ENCODE peak calls at places on chromosomes 5 and 9, in seven cellular contexts. L, I, E, S, G, U and K are unnamed samples.

GRCh38 chr5:172385661-172386187 is 68.6 kb downstream of the SH3PXD2B start:
- DNase-seq in G (no peak), L (no peak), U (no peak), S (no peak), I (no peak), E (no peak), K (no peak)

GRCh38 chr9:34961574-34962480 is 3.7 kb downstream of the PHF24 start:
- DNase-seq in U (no peak), I (no peak), E (no peak), G (peak), S (no peak), L (no peak), K (no peak)

GRCh38 chr9:86978413-86978812 is 31.1 kb upstream of the GAS1 start:
- DNase-seq in G (peak), S (peak), L (no peak), U (no peak), I (no peak), E (no peak), K (no peak)

GRCh38 chr9:136769710-136770191 is 5.4 kb upstream of the LCN15 start:
- DNase-seq in L (peak), S (no peak), I (peak), G (no peak), U (no peak), E (no peak), K (no peak)

GRCh38 chr5:146409081-146409671 is 38.0 kb upstream of the TCERG1 start:
- DNase-seq in U (no peak), G (peak), S (peak), L (no peak), E (no peak), I (no peak), K (no peak)

GRCh38 chr9:76542360-76542759 is 83.4 kb downstream of the GCNT1 start:
- DNase-seq in E (no peak), I (no peak), G (no peak), L (no peak), U (no peak), S (no peak), K (no peak)

GRCh38 chr5:80408475-80408875 is 611 bp downstream of the ZFYVE16 start:
- DNase-seq in S (peak), G (no peak), L (peak), E (peak), I (no peak), U (peak), K (no peak)

GRCh38 chr5:72555871-72556270 is 48.7 kb upstream of the ZNF366 start:
- DNase-seq in S (no peak), G (no peak), E (no peak), U (no peak), L (no peak), I (no peak), K (no peak)

GRCh38 chr5:113050606-113051391 is 74.2 kb downstream of the DCP2 start:
- DNase-seq in G (peak), U (no peak), E (no peak), L (no peak), I (no peak), S (peak), K (no peak)

GRCh38 chr9:127455299-127455992 is 4.1 kb downstream of the LRSAM1 start:
- DNase-seq in E (no peak), L (peak), I (peak), S (no peak), U (peak), G (no peak), K (no peak)

GRCh38 chr5:136242611-136243010 is 49.6 kb upstream of the SMIM32 start:
- DNase-seq in I (no peak), S (no peak), L (no peak), G (no peak), E (no peak), U (no peak), K (no peak)

GRCh38 chr5:179955062-179955461 is 47.4 kb upstream of the TBC1D9B start:
- DNase-seq in E (no peak), U (no peak), G (no peak), L (no peak), S (no peak), I (no peak), K (no peak)

GRCh38 chr9:103203172-103203571 is 208.0 kb downstream of the CYLC2 start:
- DNase-seq in G (no peak), U (no peak), S (no peak), E (no peak), L (no peak), I (no peak), K (no peak)

GRCh38 chr9:112841261-112841660 is 49.4 kb downstream of the SLC46A2 start:
- DNase-seq in L (no peak), G (no peak), U (no peak), I (no peak), E (no peak), S (no peak), K (no peak)

GRCh38 chr5:52893105-52893504 is 96.0 kb upstream of the ITGA2 start:
- DNase-seq in L (no peak), I (no peak), E (no peak), U (no peak), G (peak), S (peak), K (no peak)

GRCh38 chr5:149048806-149049205 is 14.1 kb downstream of the SH3TC2 start:
- DNase-seq in S (no peak), U (no peak), L (no peak), E (no peak), G (no peak), I (no peak), K (no peak)

GRCh38 chr9:92328225-92328624 is 2.5 kb downstream of the CENPP start:
- DNase-seq in U (no peak), G (peak), L (no peak), I (peak), S (peak), E (no peak), K (no peak)

GRCh38 chr5:999724-1000123 is 8.9 kb upstream of the NKD2 start:
- DNase-seq in G (no peak), E (no peak), L (peak), I (no peak), U (no peak), S (no peak), K (no peak)

DNA sequence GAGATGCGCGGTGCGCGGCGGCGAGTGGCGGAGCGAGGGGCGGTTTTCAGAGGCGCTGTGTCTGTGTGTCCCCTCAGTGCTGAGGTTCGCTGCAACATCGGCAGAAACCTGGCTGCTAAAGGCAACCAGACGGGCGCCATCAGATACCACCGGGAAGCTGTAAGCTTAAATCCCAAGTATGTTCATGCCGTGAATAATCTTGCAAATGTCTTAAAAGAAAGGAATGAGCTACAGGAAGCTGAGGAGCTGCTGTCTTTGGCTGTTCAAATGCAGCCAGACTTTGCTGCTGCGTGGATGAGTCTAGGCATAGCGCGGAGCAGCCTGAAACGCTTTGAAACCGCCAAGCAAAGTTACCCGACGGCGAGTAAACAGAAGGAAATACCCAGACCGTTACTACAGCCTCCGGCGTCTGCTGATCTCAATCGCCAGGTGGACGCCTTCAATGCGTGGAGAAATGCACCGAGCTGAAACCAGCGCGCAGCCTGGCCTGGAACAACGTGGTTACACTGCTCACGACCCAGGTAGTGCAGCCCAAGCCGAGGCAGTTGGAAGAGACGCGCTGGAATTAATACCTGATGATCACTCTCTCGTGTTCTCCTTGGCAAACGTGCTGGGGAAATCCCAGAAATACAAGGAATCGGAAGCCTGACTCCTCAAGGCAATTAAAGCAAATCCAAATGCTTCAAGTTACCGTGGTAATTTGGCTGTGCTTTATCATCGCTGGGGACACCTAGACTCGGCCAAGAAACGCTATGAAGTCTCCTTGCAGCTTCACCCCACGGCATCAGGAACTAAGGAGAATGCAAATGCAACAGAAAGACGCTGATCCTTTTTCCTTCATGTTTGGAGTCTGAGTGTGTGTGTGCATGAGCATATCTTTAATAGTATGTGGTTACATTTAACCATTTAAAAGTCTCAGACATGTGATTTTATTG is 15.9 kb downstream of the OR2V1 start:
- DNase-seq in I (no peak), L (no peak), E (no peak), S (peak), U (no peak), G (peak), K (no peak)
- H3K4me3 ChIP-seq in I (no peak), L (no peak), E (no peak), S (peak), U (no peak), G (peak), K (no peak)

GRCh38 chr5:54095969-54096368 is 214.4 kb downstream of the ARL15 start:
- DNase-seq in G (no peak), E (no peak), L (no peak), S (no peak), U (no peak), I (no peak), K (no peak)

GRCh38 chr5:54094706-54095105 is 215.7 kb downstream of the ARL15 start:
- DNase-seq in G (no peak), U (no peak), S (no peak), I (no peak), L (no peak), E (no peak), K (no peak)

GRCh38 chr5:54093081-54093492 is 217.3 kb downstream of the ARL15 start:
- DNase-seq in L (no peak), E (peak), S (no peak), G (no peak), U (no peak), I (no peak), K (no peak)

GRCh38 chr5:54093861-54094260 is 216.5 kb downstream of the ARL15 start:
- DNase-seq in S (peak), L (no peak), U (no peak), I (no peak), E (no peak), G (no peak), K (no peak)

DNA sequence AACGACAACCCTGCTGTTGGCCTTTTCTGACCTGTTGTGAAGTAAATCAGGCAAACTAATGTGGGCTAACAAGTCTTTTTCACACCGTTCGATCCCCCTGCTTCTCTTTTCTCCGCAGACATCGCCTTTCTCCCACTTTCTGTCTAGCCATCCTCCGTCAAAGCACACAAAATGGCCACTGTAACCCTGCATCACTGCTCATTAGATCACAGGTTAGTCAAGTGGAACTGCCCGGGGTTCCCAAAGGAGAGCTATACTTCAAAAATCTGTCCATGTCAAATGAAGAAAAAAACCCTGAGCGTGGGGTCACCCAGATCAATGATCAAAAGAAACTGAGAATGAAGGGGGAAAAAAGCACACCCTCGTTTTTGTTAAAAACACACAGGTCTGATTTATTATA is 212.1 kb downstream of the ARL15 start:
- DNase-seq in S (no peak), E (no peak), L (no peak), U (no peak), I (no peak), G (no peak), K (no peak)
- H3K4me3 ChIP-seq in S (no peak), E (no peak), L (no peak), U (no peak), I (no peak), G (no peak), K (no peak)

GRCh38 chr5:5150667-5151066 is 10.5 kb downstream of the ADAMTS16 start:
- DNase-seq in E (no peak), L (no peak), G (no peak), S (no peak), U (no peak), I (no peak), K (no peak)

GRCh38 chr5:5145651-5146529 is 5.8 kb downstream of the ADAMTS16 start:
- DNase-seq in E (no peak), U (no peak), L (no peak), I (no peak), S (peak), G (peak), K (no peak)

GRCh38 chr5:5144441-5144840 is 4.3 kb downstream of the ADAMTS16 start:
- DNase-seq in E (no peak), G (no peak), I (no peak), U (no peak), L (no peak), S (no peak), K (no peak)

GRCh38 chr5:5149154-5149553 is 9.0 kb downstream of the ADAMTS16 start:
- DNase-seq in E (no peak), G (no peak), S (no peak), I (no peak), U (no peak), L (no peak), K (no peak)

DNA sequence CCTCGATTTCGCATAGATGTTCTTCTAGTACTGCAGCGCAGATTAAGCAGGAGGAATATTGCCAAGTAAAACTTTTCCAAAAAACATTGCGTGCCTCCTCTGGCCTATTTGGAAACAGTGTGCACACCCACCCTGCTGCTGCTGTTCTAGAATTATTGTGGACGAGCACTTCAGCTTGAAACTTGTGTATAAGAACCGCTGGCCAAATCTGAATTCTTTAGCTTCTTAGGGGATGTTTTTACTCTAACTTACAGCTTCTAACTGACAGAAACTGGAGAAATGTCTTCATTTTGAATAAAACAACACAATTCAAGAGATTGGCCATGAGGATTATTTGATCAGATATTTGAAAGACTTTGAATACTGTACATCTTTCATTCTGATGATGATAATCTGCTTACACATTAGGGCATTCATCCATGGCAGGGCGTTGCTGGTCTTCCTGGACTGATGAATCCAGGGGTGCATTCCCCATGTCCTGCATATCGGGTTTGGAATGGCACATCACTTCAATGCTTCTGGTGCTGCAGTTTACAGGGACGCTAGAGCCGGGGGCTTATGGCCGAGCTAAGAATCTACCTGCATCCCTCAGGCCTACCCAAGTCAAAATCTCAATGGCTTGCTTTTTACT is 6.5 kb downstream of the ADAMTS16 start:
- DNase-seq in I (no peak), E (no peak), L (no peak), U (no peak), S (no peak), G (peak), K (no peak)
- H3K4me3 ChIP-seq in I (no peak), E (no peak), L (no peak), U (no peak), S (no peak), G (peak), K (no peak)

DNA sequence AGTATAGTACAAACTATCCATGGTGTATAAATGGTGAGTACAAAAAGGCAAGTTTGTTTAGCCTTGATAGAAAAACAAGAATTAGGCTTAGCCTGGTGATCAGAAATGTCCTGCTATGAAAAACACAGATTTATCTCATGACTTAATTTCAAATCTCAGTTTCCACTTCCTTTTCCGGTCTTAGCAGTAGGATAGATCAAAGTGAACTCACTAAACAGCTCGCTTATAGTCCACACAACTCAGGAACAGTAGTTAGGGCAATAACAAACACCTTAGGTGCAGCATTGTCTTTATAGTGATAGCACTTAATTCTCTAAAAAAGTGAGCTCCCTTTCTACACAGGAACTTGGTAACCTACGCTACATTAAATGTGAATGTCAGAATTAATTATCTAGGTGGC is 11.4 kb downstream of the GOLGA1 start:
- DNase-seq in G (no peak), U (no peak), S (no peak), I (no peak), E (no peak), L (no peak), K (no peak)
- H3K4me3 ChIP-seq in G (no peak), U (no peak), S (no peak), I (no peak), E (no peak), L (no peak), K (no peak)

GRCh38 chr9:109164040-109164439 is 3.0 kb downstream of the FRRS1L start:
- DNase-seq in S (no peak), U (no peak), E (no peak), G (no peak), I (peak), L (no peak), K (peak)

GRCh38 chr9:109167716-109168115 is 667 bp upstream of the FRRS1L start:
- DNase-seq in L (no peak), E (no peak), U (no peak), G (no peak), I (no peak), S (no peak), K (no peak)

GRCh38 chr9:109168170-109168569 is 1.1 kb upstream of the FRRS1L start:
- DNase-seq in L (no peak), U (no peak), I (no peak), E (no peak), G (no peak), S (no peak), K (no peak)

GRCh38 chr9:109166171-109166770 is 778 bp downstream of the FRRS1L start:
- DNase-seq in U (no peak), L (no peak), E (no peak), I (no peak), S (no peak), G (no peak), K (no peak)

GRCh38 chr9:109166771-109167601 is at the start of gene FRRS1L:
- DNase-seq in E (no peak), U (no peak), I (no peak), L (no peak), G (no peak), S (no peak), K (no peak)
- H3K4me3 ChIP-seq in E (no peak), U (no peak), I (no peak), L (no peak), G (peak), S (peak), K (no peak)